ENCODE peak calls at places on chromosomes 11 and 22, in five cellular contexts. Z is GM23248, A is PC-9, V is MM.1S, M is H9. P is an unnamed sample.

GRCh38 chr11:96234866-96235441 is 108.0 kb downstream of the MAML2 start:
- DNase-seq in Z (peak; percentile 37), A (no peak), V (no peak), M (no peak), P (no peak)

GRCh38 chr11:85749884-85750283 is 61.1 kb downstream of the SYTL2 start:
- DNase-seq in Z (no peak), A (no peak), V (no peak), M (no peak), P (no peak)

GRCh38 chr11:72583177-72583553 is 91.1 kb downstream of the PDE2A start:
- DNase-seq in Z (no peak), A (no peak), V (no peak), M (no peak), P (no peak)

GRCh38 chr11:117045196-117045595 is 53.0 kb downstream of the SIK3 start:
- DNase-seq in Z (peak; percentile 40), A (no peak), V (no peak), M (no peak), P (no peak)

GRCh38 chr22:27751277-27752070 is 50.1 kb downstream of the MN1 start:
- DNase-seq in Z (peak; percentile 24), A (no peak), V (no peak), M (no peak), P (no peak)

GRCh38 chr22:29339381-29340235 is 24.1 kb upstream of the RASL10A start:
- DNase-seq in Z (peak; percentile 20), A (no peak), V (no peak), M (no peak), P (no peak)

GRCh38 chr11:914747-915493 is 4.3 kb upstream of the CHID1 start:
- DNase-seq in Z (no peak), A (no peak), V (no peak), M (no peak), P (no peak)

GRCh38 chr22:39514373-39514973 is 5.9 kb upstream of the ATF4 start:
- DNase-seq in Z (peak; percentile 63), A (peak; percentile 66), V (no peak), M (peak; percentile 50), P (no peak)

GRCh38 chr11:27842290-27842689 is 142.0 kb upstream of the BDNF start:
- DNase-seq in Z (no peak), A (no peak), V (no peak), M (no peak), P (no peak)

GRCh38 chr11:19079643-19080440 is 19.3 kb upstream of the MRGPRX2 start:
- DNase-seq in Z (peak; percentile 95), A (peak; percentile 86), V (no peak), M (no peak), P (no peak)

GRCh38 chr11:113896156-113896879 is 8.3 kb upstream of the HTR3B start:
- DNase-seq in Z (peak; percentile 63), A (no peak), V (no peak), M (peak; percentile 42), P (no peak)

GRCh38 chr11:130223291-130223971 is 63.8 kb downstream of the ST14 start:
- DNase-seq in Z (no peak), A (no peak), V (no peak), M (no peak), P (no peak)

GRCh38 chr22:48703265-48703941 is 1124.3 kb downstream of the BRD1 start:
- DNase-seq in Z (no peak), A (no peak), V (no peak), M (no peak), P (no peak)

GRCh38 chr11:116831790-116832349 is 2.2 kb downstream of the APOC3 start:
- DNase-seq in Z (no peak), A (no peak), V (no peak), M (no peak), P (no peak)

GRCh38 chr11:70510571-70510970 is 112.2 kb downstream of the CTTN start:
- DNase-seq in Z (no peak), A (no peak), V (no peak), M (no peak), P (no peak)

GRCh38 chr11:12497431-12497830 is 120.1 kb downstream of the PARVA start:
- DNase-seq in Z (no peak), A (no peak), V (no peak), M (no peak), P (no peak)

GRCh38 chr22:49728566-49729271 is 99.0 kb downstream of the BRD1 start:
- DNase-seq in Z (no peak), A (no peak), V (no peak), M (no peak), P (no peak)

GRCh38 chr11:21969841-21970240 is 223.0 kb upstream of the ANO5 start:
- DNase-seq in Z (no peak), A (no peak), V (no peak), M (no peak), P (no peak)

GRCh38 chr11:9616042-9616640 is 42.7 kb downstream of the WEE1 start:
- DNase-seq in Z (peak; percentile 35), A (no peak), V (no peak), M (no peak), P (no peak)

GRCh38 chr22:21000215-21000986 is 1.5 kb downstream of the THAP7 start:
- DNase-seq in Z (peak; percentile 63), A (no peak), V (no peak), M (no peak), P (no peak)

GRCh38 chr22:43512279-43512678 is 100.5 kb downstream of the MPPED1 start:
- DNase-seq in Z (no peak), A (no peak), V (no peak), M (no peak), P (no peak)

DNA sequence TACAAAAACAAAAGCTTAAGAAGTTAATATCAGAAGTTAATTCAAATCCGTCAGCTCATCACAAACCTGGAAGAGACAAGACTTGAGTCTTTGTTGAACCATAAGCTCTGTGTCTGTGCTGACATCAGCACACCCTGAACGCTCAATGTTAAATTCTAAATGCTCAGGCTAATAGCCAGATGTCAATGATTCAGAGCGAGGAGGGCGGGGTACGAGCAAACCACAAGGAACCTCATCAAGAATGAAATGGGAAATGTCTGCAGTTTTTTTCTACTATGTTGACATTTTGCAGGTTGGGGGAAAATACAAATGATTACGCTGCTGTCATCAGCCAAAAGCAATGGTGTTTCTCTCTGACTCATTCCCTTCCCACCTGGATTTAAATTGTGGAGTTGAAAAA is 1057.2 kb downstream of the NTM start:
- DNase-seq in Z (peak; percentile 80), A (no peak), V (no peak), M (no peak), P (no peak)
- H2AFZ ChIP-seq in Z (peak overlapping the region; percentile 40), A (no peak overlapping the region), V (no peak overlapping the region), M (no peak overlapping the region), P (no peak overlapping the region)

DNA sequence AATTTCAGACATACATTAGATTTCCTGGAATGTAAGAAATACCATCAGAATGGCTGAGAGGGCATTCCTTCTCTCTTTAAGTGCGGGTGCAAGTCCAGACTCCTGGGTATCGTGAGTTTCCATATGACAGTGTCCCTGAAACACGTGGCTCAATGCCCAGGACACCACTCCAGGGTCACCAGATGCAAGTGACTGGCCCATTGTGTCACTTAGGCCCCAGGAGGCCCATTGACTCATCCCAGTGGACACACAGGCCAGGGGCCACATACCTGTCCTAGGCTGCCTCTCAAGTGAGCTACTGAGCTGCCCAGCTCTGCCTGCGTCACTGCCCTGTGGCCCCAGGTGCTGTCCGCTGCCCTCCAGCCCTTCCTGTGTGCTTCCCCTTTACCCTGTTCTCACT is 18.5 kb downstream of the FBLN1 start:
- DNase-seq in Z (no peak), A (peak; percentile 70), V (no peak), M (no peak), P (no peak)
- H3K4me1 ChIP-seq in Z (peaks cover 30% of the 10 kb centered on the region), A (peaks cover 55% of the 10 kb centered on the region), V (no peaks in the 10 kb centered on the region), M (no peaks in the 10 kb centered on the region), P (no peaks in the 10 kb centered on the region)

GRCh38 chr11:115144014-115144413 is 360.2 kb downstream of the CADM1 start:
- DNase-seq in Z (no peak), A (no peak), V (no peak), M (no peak), P (no peak)
- H2AFZ ChIP-seq in Z (no peak overlapping the region), A (no peak overlapping the region), V (no peak overlapping the region), M (no peak overlapping the region), P (no peak overlapping the region)

DNA sequence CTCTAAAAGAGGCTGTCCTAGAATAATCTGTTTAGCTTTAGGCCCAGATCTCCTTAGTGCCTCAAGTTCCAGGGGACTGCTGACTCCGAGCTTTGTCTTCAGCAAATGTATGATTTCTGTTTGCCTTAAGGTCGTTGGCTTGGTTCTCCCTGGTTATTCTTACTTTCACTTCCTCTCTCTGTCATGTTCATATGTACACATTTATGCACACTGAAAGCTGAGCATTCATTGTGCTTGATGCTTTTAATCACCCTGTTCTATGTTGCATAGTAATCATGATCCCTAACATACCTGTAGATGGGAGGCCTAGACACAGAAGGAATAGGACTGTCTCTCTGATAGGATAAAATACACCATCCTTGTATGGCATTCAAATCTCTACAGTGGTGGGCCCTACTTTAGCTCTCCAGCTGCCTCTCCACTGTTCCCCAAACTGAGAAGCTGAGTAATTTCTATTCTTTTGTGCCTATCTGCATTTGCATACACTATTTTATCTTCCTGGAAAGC is 7.2 kb downstream of the PPFIBP2 start:
- DNase-seq in Z (no peak), A (no peak), V (peak; percentile 76), M (no peak), P (no peak)
- H3K4me1 ChIP-seq in Z (no peaks in the 10 kb centered on the region), A (no peaks in the 10 kb centered on the region), V (peaks cover 36% of the 10 kb centered on the region), M (no peaks in the 10 kb centered on the region), P (no peaks in the 10 kb centered on the region)

P was measured in neuronal stem cell.